ENCODE peak calls at places on chromosomes 12 and 14, in eight cellular contexts. A, F, O, C, V, I, X and M are unnamed samples.

GRCh38 chr12:108277613-108278012 is 61.5 kb downstream of the CMKLR1 start:
- DNase-seq in A (no peak), F (no peak), O (no peak), C (no peak), V (no peak), I (no peak), X (no peak), M (no peak)

GRCh38 chr14:99169776-99170356 is 102.1 kb downstream of the BCL11B start:
- DNase-seq in A (no peak), F (no peak), O (no peak), C (no peak), V (no peak), I (no peak), X (no peak), M (no peak)

GRCh38 chr12:46133751-46134150 is 135.1 kb downstream of the SLC38A1 start:
- DNase-seq in A (no peak), F (no peak), O (no peak), C (no peak), V (no peak), I (no peak), X (no peak), M (peak; percentile 6)

GRCh38 chr12:124347805-124348658 is 53.1 kb downstream of the RFLNA start:
- DNase-seq in A (no peak), F (peak; percentile 21), O (peak; percentile 19), C (no peak), V (no peak), I (no peak), X (no peak), M (no peak)

GRCh38 chr12:129559756-129560155 is 344.1 kb downstream of the TMEM132D start:
- DNase-seq in A (no peak), F (no peak), O (no peak), C (no peak), V (no peak), I (no peak), X (no peak), M (no peak)

GRCh38 chr12:113019045-113019444 is 37.5 kb upstream of the DTX1 start:
- DNase-seq in A (no peak), F (no peak), O (no peak), C (no peak), V (no peak), I (no peak), X (no peak), M (peak; percentile 60)

GRCh38 chr12:106030210-106031175 is 108.3 kb downstream of the NUAK1 start:
- DNase-seq in A (no peak), F (no peak), O (no peak), C (peak; percentile 57), V (no peak), I (no peak), X (no peak), M (peak; percentile 87)

GRCh38 chr12:119334459-119335170 is at the start of gene CCDC60:
- DNase-seq in A (no peak), F (no peak), O (peak; percentile 65), C (no peak), V (no peak), I (no peak), X (no peak), M (no peak)

GRCh38 chr14:21940887-21941855 is 267.6 kb upstream of the OR4E1 start:
- DNase-seq in A (no peak), F (no peak), O (peak; percentile 13), C (no peak), V (no peak), I (no peak), X (no peak), M (peak; percentile 50)

GRCh38 chr14:96676161-96676560 is 121.0 kb upstream of the VRK1 start:
- DNase-seq in A (no peak), F (no peak), O (no peak), C (no peak), V (no peak), I (no peak), X (no peak), M (peak; percentile 57)

GRCh38 chr12:114888458-114888857 is 204.5 kb upstream of the TBX3 start:
- DNase-seq in A (no peak), F (no peak), O (no peak), C (no peak), V (no peak), I (no peak), X (no peak), M (no peak)

GRCh38 chr12:117966511-117966910 is 2.3 kb downstream of the KSR2 start:
- DNase-seq in A (no peak), F (no peak), O (no peak), C (no peak), V (peak; percentile 49), I (no peak), X (no peak), M (no peak)

GRCh38 chr12:53485955-53486729 is 13.1 kb downstream of the MAP3K12 start:
- DNase-seq in A (no peak), F (no peak), O (no peak), C (no peak), V (no peak), I (no peak), X (no peak), M (no peak)

GRCh38 chr12:15278816-15279658 is 43.3 kb upstream of the PTPRO start:
- DNase-seq in A (no peak), F (no peak), O (no peak), C (no peak), V (no peak), I (peak; percentile 83), X (no peak), M (peak; percentile 87)

GRCh38 chr14:64947710-64948611 is 5.4 kb upstream of the GPX2 start:
- DNase-seq in A (no peak), F (no peak), O (no peak), C (no peak), V (no peak), I (peak; percentile 51), X (no peak), M (no peak)

GRCh38 chr12:92927055-92927435 is 2.0 kb downstream of the EEA1 start:
- DNase-seq in A (no peak), F (peak; percentile 50), O (no peak), C (peak; percentile 43), V (peak; percentile 8), I (no peak), X (no peak), M (peak; percentile 63)

GRCh38 chr12:123444396-123445026 is 8.0 kb upstream of the RILPL2 start:
- DNase-seq in A (no peak), F (no peak), O (no peak), C (peak; percentile 24), V (no peak), I (no peak), X (no peak), M (no peak)

GRCh38 chr12:15756822-15757221 is 32.4 kb downstream of the EPS8 start:
- DNase-seq in A (no peak), F (no peak), O (no peak), C (no peak), V (no peak), I (no peak), X (no peak), M (no peak)

GRCh38 chr14:96136361-96136760 is 68.3 kb upstream of the BDKRB2 start:
- DNase-seq in A (no peak), F (no peak), O (no peak), C (peak; percentile 48), V (no peak), I (no peak), X (no peak), M (peak; percentile 75)

GRCh38 chr12:93380480-93381121 is 2.9 kb downstream of the NUDT4 start:
- DNase-seq in A (no peak), F (no peak), O (no peak), C (peak; percentile 11), V (no peak), I (no peak), X (no peak), M (peak; percentile 32)

GRCh38 chr12:53097207-53097563 is 282 bp upstream of the IGFBP6 start:
- DNase-seq in A (no peak), F (no peak), O (no peak), C (no peak), V (no peak), I (peak; percentile 49), X (no peak), M (no peak)

GRCh38 chr12:13686243-13686642 is 295.2 kb downstream of the GRIN2B start:
- DNase-seq in A (no peak), F (no peak), O (no peak), C (no peak), V (no peak), I (no peak), X (no peak), M (no peak)

GRCh38 chr14:29743566-29743965 is 184.1 kb downstream of the PRKD1 start:
- DNase-seq in A (no peak), F (no peak), O (no peak), C (no peak), V (no peak), I (no peak), X (no peak), M (no peak)

GRCh38 chr14:93304771-93305170 is 28.1 kb downstream of the BTBD7 start:
- DNase-seq in A (no peak), F (no peak), O (no peak), C (no peak), V (no peak), I (no peak), X (no peak), M (peak; percentile 60)

GRCh38 chr12:6779667-6780459 is 7.5 kb downstream of the LAG3 start:
- DNase-seq in A (no peak), F (no peak), O (no peak), C (no peak), V (no peak), I (no peak), X (no peak), M (peak; percentile 28)

GRCh38 chr12:71125949-71126348 is 31.9 kb downstream of the TSPAN8 start:
- DNase-seq in A (no peak), F (no peak), O (no peak), C (no peak), V (no peak), I (no peak), X (no peak), M (no peak)

GRCh38 chr14:36478782-36479181 is 41.2 kb downstream of the NKX2-1 start:
- DNase-seq in A (no peak), F (no peak), O (no peak), C (no peak), V (no peak), I (no peak), X (no peak), M (peak; percentile 99)

GRCh38 chr14:56996721-56997399 is 186.6 kb upstream of the OTX2 start:
- DNase-seq in A (no peak), F (no peak), O (no peak), C (no peak), V (no peak), I (no peak), X (no peak), M (no peak)

GRCh38 chr12:131571827-131572226 is 139.1 kb upstream of the SFSWAP start:
- DNase-seq in A (no peak), F (no peak), O (no peak), C (no peak), V (no peak), I (no peak), X (no peak), M (no peak)

GRCh38 chr12:56224954-56225353 is 812 bp downstream of the NABP2 start:
- DNase-seq in A (no peak), F (no peak), O (no peak), C (no peak), V (no peak), I (no peak), X (no peak), M (no peak)

GRCh38 chr12:108046135-108046534 is 83.0 kb upstream of the WSCD2 start:
- DNase-seq in A (no peak), F (no peak), O (no peak), C (no peak), V (no peak), I (no peak), X (no peak), M (no peak)

GRCh38 chr12:75196865-75197264 is 12.8 kb downstream of the KCNC2 start:
- DNase-seq in A (no peak), F (no peak), O (no peak), C (no peak), V (no peak), I (no peak), X (no peak), M (peak; percentile 66)

GRCh38 chr12:89468017-89468416 is 56.6 kb downstream of the GALNT4 start:
- DNase-seq in A (no peak), F (no peak), O (no peak), C (no peak), V (no peak), I (no peak), X (no peak), M (no peak)

GRCh38 chr12:52600071-52600470 is 1.2 kb downstream of the KRT72 start:
- DNase-seq in A (no peak), F (no peak), O (no peak), C (no peak), V (no peak), I (no peak), X (no peak), M (no peak)